ENCODE peak calls at places on chromosomes 11 and 22, in nine cellular contexts. One of them, this sample, is unnamed.

GRCh38 chr22:21917206-21917958 is 35.3 kb downstream of the PPM1F start:
- DNase-seq in A549: no peak
- DNase-seq in AG04450: no peak
- DNase-seq in left lung: peak
- DNase-seq in ovary: peak
- DNase-seq in GM23248: no peak
- DNase-seq in CD8-positive, alpha-beta memory T cell: no peak
- DNase-seq in kidney: no peak
- DNase-seq in cardiac muscle cell: peak
- DNase-seq in this sample: peak

GRCh38 chr22:20402960-20403778 is 9.2 kb downstream of the ZNF74 start:
- DNase-seq in A549: no peak
- DNase-seq in AG04450: no peak
- DNase-seq in left lung: no peak
- DNase-seq in ovary: no peak
- DNase-seq in GM23248: no peak
- DNase-seq in CD8-positive, alpha-beta memory T cell: no peak
- DNase-seq in kidney: no peak
- DNase-seq in cardiac muscle cell: no peak
- DNase-seq in this sample: no peak

GRCh38 chr11:117953029-117953671 is 23.9 kb upstream of the TMPRSS13 start:
- DNase-seq in A549: no peak
- DNase-seq in AG04450: no peak
- DNase-seq in left lung: no peak
- DNase-seq in ovary: no peak
- DNase-seq in GM23248: no peak
- DNase-seq in CD8-positive, alpha-beta memory T cell: no peak
- DNase-seq in kidney: no peak
- DNase-seq in cardiac muscle cell: no peak
- DNase-seq in this sample: no peak

GRCh38 chr22:17431179-17431578 is 61.9 kb downstream of the CECR2 start:
- DNase-seq in A549: no peak
- DNase-seq in AG04450: no peak
- DNase-seq in left lung: no peak
- DNase-seq in ovary: no peak
- DNase-seq in GM23248: no peak
- DNase-seq in CD8-positive, alpha-beta memory T cell: no peak
- DNase-seq in kidney: no peak
- DNase-seq in cardiac muscle cell: no peak
- DNase-seq in this sample: no peak

GRCh38 chr11:122778148-122778547 is 60.2 kb upstream of the CRTAM start:
- DNase-seq in A549: peak
- DNase-seq in AG04450: no peak
- DNase-seq in left lung: no peak
- DNase-seq in ovary: no peak
- DNase-seq in GM23248: peak
- DNase-seq in CD8-positive, alpha-beta memory T cell: no peak
- DNase-seq in kidney: no peak
- DNase-seq in cardiac muscle cell: no peak
- DNase-seq in this sample: no peak

GRCh38 chr11:17734418-17734911 is at the start of gene KCNC1:
- DNase-seq in A549: peak
- DNase-seq in AG04450: no peak
- DNase-seq in left lung: peak
- DNase-seq in ovary: peak
- DNase-seq in GM23248: peak
- DNase-seq in CD8-positive, alpha-beta memory T cell: no peak
- DNase-seq in kidney: peak
- DNase-seq in cardiac muscle cell: peak
- DNase-seq in this sample: peak

GRCh38 chr11:44886765-44887164 is 63.9 kb downstream of the TP53I11 start:
- DNase-seq in A549: no peak
- DNase-seq in AG04450: peak
- DNase-seq in left lung: no peak
- DNase-seq in ovary: no peak
- DNase-seq in GM23248: peak
- DNase-seq in CD8-positive, alpha-beta memory T cell: no peak
- DNase-seq in kidney: no peak
- DNase-seq in cardiac muscle cell: peak
- DNase-seq in this sample: no peak

GRCh38 chr11:64359712-64360402 is 895 bp downstream of the RPS6KA4 start:
- DNase-seq in A549: no peak
- DNase-seq in AG04450: no peak
- DNase-seq in left lung: peak
- DNase-seq in ovary: no peak
- DNase-seq in GM23248: peak
- DNase-seq in CD8-positive, alpha-beta memory T cell: no peak
- DNase-seq in kidney: peak
- DNase-seq in cardiac muscle cell: no peak
- DNase-seq in this sample: peak

GRCh38 chr11:120467627-120468026 is 43.9 kb upstream of the GRIK4 start:
- DNase-seq in A549: no peak
- DNase-seq in AG04450: no peak
- DNase-seq in left lung: no peak
- DNase-seq in ovary: no peak
- DNase-seq in GM23248: peak
- DNase-seq in CD8-positive, alpha-beta memory T cell: no peak
- DNase-seq in kidney: no peak
- DNase-seq in cardiac muscle cell: no peak
- DNase-seq in this sample: no peak

GRCh38 chr11:79902493-79902892 is 461.7 kb upstream of the TENM4 start:
- DNase-seq in A549: no peak
- DNase-seq in AG04450: no peak
- DNase-seq in left lung: no peak
- DNase-seq in ovary: no peak
- DNase-seq in GM23248: no peak
- DNase-seq in CD8-positive, alpha-beta memory T cell: no peak
- DNase-seq in kidney: no peak
- DNase-seq in cardiac muscle cell: no peak
- DNase-seq in this sample: peak

GRCh38 chr22:33124471-33124870 is 66.3 kb upstream of the SYN3 start:
- DNase-seq in A549: no peak
- DNase-seq in AG04450: no peak
- DNase-seq in left lung: no peak
- DNase-seq in ovary: no peak
- DNase-seq in GM23248: no peak
- DNase-seq in CD8-positive, alpha-beta memory T cell: no peak
- DNase-seq in kidney: no peak
- DNase-seq in cardiac muscle cell: no peak
- DNase-seq in this sample: no peak

GRCh38 chr11:94272738-94273313 is 31.6 kb upstream of the IZUMO1R start:
- DNase-seq in A549: no peak
- DNase-seq in AG04450: no peak
- DNase-seq in left lung: no peak
- DNase-seq in ovary: no peak
- DNase-seq in GM23248: no peak
- DNase-seq in CD8-positive, alpha-beta memory T cell: no peak
- DNase-seq in kidney: peak
- DNase-seq in cardiac muscle cell: peak
- DNase-seq in this sample: no peak

DNA sequence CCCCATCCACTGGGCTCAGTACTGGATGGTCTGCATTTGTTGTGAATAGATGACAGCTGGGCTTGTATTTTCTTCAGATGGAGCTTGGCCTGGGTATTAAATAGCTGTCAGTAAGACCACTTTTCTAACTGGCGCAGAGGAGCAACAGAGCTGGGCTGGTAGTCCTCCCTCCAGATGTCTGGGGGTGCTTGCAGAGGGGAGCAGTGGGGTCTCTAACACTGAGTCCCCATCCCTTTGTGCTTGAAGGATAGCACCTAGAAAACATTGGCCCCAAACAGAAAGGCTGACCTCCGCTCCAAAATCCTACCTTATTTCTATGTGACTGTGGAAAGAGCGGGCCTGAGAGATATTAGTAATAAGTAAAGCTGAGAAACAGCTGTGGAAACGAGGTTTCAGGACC is 131.6 kb upstream of the E2F8 start:
- DNase-seq in A549: no peak
- DNase-seq in AG04450: no peak
- DNase-seq in left lung: no peak
- DNase-seq in ovary: no peak
- DNase-seq in GM23248: no peak
- DNase-seq in CD8-positive, alpha-beta memory T cell: no peak
- DNase-seq in kidney: no peak
- DNase-seq in cardiac muscle cell: no peak
- DNase-seq in this sample: no peak
- H3K4me3 ChIP-seq in A549: no peak
- H3K4me3 ChIP-seq in AG04450: no peak
- H3K4me3 ChIP-seq in left lung: no peak
- H3K4me3 ChIP-seq in ovary: no peak
- H3K4me3 ChIP-seq in GM23248: no peak
- H3K4me3 ChIP-seq in CD8-positive, alpha-beta memory T cell: no peak
- H3K4me3 ChIP-seq in kidney: no peak
- H3K4me3 ChIP-seq in cardiac muscle cell: no peak
- H3K4me3 ChIP-seq in this sample: no peak

GRCh38 chr11:28105869-28106268 is 2.1 kb downstream of the KIF18A start:
- DNase-seq in A549: no peak
- DNase-seq in AG04450: no peak
- DNase-seq in left lung: no peak
- DNase-seq in ovary: no peak
- DNase-seq in GM23248: no peak
- DNase-seq in CD8-positive, alpha-beta memory T cell: no peak
- DNase-seq in kidney: no peak
- DNase-seq in cardiac muscle cell: no peak
- DNase-seq in this sample: no peak
- H3K4me3 ChIP-seq in A549: peak
- H3K4me3 ChIP-seq in AG04450: no peak
- H3K4me3 ChIP-seq in left lung: no peak
- H3K4me3 ChIP-seq in ovary: no peak
- H3K4me3 ChIP-seq in GM23248: peak
- H3K4me3 ChIP-seq in CD8-positive, alpha-beta memory T cell: no peak
- H3K4me3 ChIP-seq in kidney: no peak
- H3K4me3 ChIP-seq in cardiac muscle cell: peak
- H3K4me3 ChIP-seq in this sample: no peak

GRCh38 chr11:111910637-111911562 is 670 bp downstream of the CRYAB start:
- DNase-seq in A549: no peak
- DNase-seq in AG04450: no peak
- DNase-seq in left lung: no peak
- DNase-seq in ovary: no peak
- DNase-seq in GM23248: peak
- DNase-seq in CD8-positive, alpha-beta memory T cell: no peak
- DNase-seq in kidney: no peak
- DNase-seq in cardiac muscle cell: no peak
- DNase-seq in this sample: peak

GRCh38 chr11:111913997-111914396 is 1.5 kb downstream of the HSPB2 start:
- DNase-seq in A549: no peak
- DNase-seq in AG04450: no peak
- DNase-seq in left lung: no peak
- DNase-seq in ovary: peak
- DNase-seq in GM23248: peak
- DNase-seq in CD8-positive, alpha-beta memory T cell: no peak
- DNase-seq in kidney: peak
- DNase-seq in cardiac muscle cell: peak
- DNase-seq in this sample: peak

GRCh38 chr11:111911563-111912401 is at the start of gene CRYAB:
- DNase-seq in A549: no peak
- DNase-seq in AG04450: peak
- DNase-seq in left lung: no peak
- DNase-seq in ovary: peak
- DNase-seq in GM23248: peak
- DNase-seq in CD8-positive, alpha-beta memory T cell: no peak
- DNase-seq in kidney: peak
- DNase-seq in cardiac muscle cell: peak
- DNase-seq in this sample: peak

GRCh38 chr11:111913031-111913861 is 712 bp downstream of the HSPB2 start:
- DNase-seq in A549: no peak
- DNase-seq in AG04450: no peak
- DNase-seq in left lung: no peak
- DNase-seq in ovary: peak
- DNase-seq in GM23248: peak
- DNase-seq in CD8-positive, alpha-beta memory T cell: no peak
- DNase-seq in kidney: peak
- DNase-seq in cardiac muscle cell: peak
- DNase-seq in this sample: no peak

DNA sequence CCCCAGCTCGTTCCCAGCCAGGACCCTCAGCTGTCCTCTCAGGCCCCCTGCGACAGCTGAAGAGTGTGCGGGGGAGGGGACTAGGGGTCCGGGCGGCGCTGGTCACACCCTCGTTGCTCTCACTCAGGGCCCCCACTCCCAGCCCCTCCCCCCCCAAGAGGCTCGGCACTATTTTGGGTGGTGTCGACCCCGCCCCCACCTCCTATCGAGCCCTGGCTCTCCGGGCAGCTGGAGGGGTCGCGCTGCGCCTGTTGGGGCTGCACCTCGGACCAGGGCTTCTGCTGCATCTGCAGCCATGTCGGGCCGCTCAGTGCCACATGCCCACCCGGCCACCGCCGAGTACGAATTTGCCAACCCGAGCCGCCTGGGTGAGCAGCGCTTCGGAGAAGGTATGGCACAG is at the start of gene HSPB2:
- DNase-seq in A549: no peak
- DNase-seq in AG04450: no peak
- DNase-seq in left lung: peak
- DNase-seq in ovary: peak
- DNase-seq in GM23248: peak
- DNase-seq in CD8-positive, alpha-beta memory T cell: no peak
- DNase-seq in kidney: peak
- DNase-seq in cardiac muscle cell: no peak
- DNase-seq in this sample: peak
- H3K4me3 ChIP-seq in A549: no peak
- H3K4me3 ChIP-seq in AG04450: no peak
- H3K4me3 ChIP-seq in left lung: peak
- H3K4me3 ChIP-seq in ovary: peak
- H3K4me3 ChIP-seq in GM23248: peak
- H3K4me3 ChIP-seq in CD8-positive, alpha-beta memory T cell: no peak
- H3K4me3 ChIP-seq in kidney: peak
- H3K4me3 ChIP-seq in cardiac muscle cell: no peak
- H3K4me3 ChIP-seq in this sample: peak

GRCh38 chr22:50582562-50583293 is at the start of gene CHKB:
- DNase-seq in A549: peak
- DNase-seq in AG04450: peak
- DNase-seq in left lung: peak
- DNase-seq in ovary: peak
- DNase-seq in GM23248: peak
- DNase-seq in CD8-positive, alpha-beta memory T cell: peak
- DNase-seq in kidney: peak
- DNase-seq in cardiac muscle cell: peak
- DNase-seq in this sample: peak

GRCh38 chr22:50581950-50582561 is 593 bp downstream of the CHKB start:
- DNase-seq in A549: no peak
- DNase-seq in AG04450: no peak
- DNase-seq in left lung: no peak
- DNase-seq in ovary: no peak
- DNase-seq in GM23248: peak
- DNase-seq in CD8-positive, alpha-beta memory T cell: peak
- DNase-seq in kidney: peak
- DNase-seq in cardiac muscle cell: no peak
- DNase-seq in this sample: no peak

GRCh38 chr22:50585238-50585637 is 2.6 kb upstream of the CHKB start:
- DNase-seq in A549: no peak
- DNase-seq in AG04450: no peak
- DNase-seq in left lung: no peak
- DNase-seq in ovary: no peak
- DNase-seq in GM23248: no peak
- DNase-seq in CD8-positive, alpha-beta memory T cell: no peak
- DNase-seq in kidney: no peak
- DNase-seq in cardiac muscle cell: no peak
- DNase-seq in this sample: no peak

GRCh38 chr22:50584106-50585096 is 1.8 kb upstream of the CHKB start:
- DNase-seq in A549: no peak
- DNase-seq in AG04450: no peak
- DNase-seq in left lung: no peak
- DNase-seq in ovary: no peak
- DNase-seq in GM23248: no peak
- DNase-seq in CD8-positive, alpha-beta memory T cell: no peak
- DNase-seq in kidney: peak
- DNase-seq in cardiac muscle cell: no peak
- DNase-seq in this sample: no peak

GRCh38 chr22:50583294-50583865 is 731 bp upstream of the CHKB start:
- DNase-seq in A549: no peak
- DNase-seq in AG04450: no peak
- DNase-seq in left lung: no peak
- DNase-seq in ovary: no peak
- DNase-seq in GM23248: peak
- DNase-seq in CD8-positive, alpha-beta memory T cell: no peak
- DNase-seq in kidney: no peak
- DNase-seq in cardiac muscle cell: no peak
- DNase-seq in this sample: no peak
- H3K4me3 ChIP-seq in A549: peak
- H3K4me3 ChIP-seq in AG04450: peak
- H3K4me3 ChIP-seq in left lung: peak
- H3K4me3 ChIP-seq in ovary: peak
- H3K4me3 ChIP-seq in GM23248: peak
- H3K4me3 ChIP-seq in CD8-positive, alpha-beta memory T cell: peak
- H3K4me3 ChIP-seq in kidney: peak
- H3K4me3 ChIP-seq in cardiac muscle cell: peak
- H3K4me3 ChIP-seq in this sample: peak

This sample was measured in thyroid gland.